ENCODE peak calls at places on chromosomes 12 and 14, in eight cellular contexts. W is foreskin keratinocyte, O is heart right ventricle, N is PC-3, S is suprapubic skin, T is adrenal gland, Q is GM23338, R is heart left ventricle. I is an unnamed sample.
A peak's percentile ranks its signal among the peaks of the same experiment; 100 is the strongest.

GRCh38 chr14:103770902-103771301 is 55.3 kb downstream of the ZFYVE21 start:
- DNase-seq in W (no peak), R (no peak), Q (peak; percentile 58), O (no peak), T (no peak), N (peak; percentile 20), S (no peak), I (no peak)

GRCh38 chr14:83706555-83706954 is 1823.4 kb upstream of the FLRT2 start:
- DNase-seq in W (no peak), Q (peak; percentile 93), T (no peak), R (no peak), S (no peak), O (no peak), N (no peak), I (no peak)

GRCh38 chr12:30784508-30784907 is 29.8 kb upstream of the CAPRIN2 start:
- DNase-seq in Q (no peak), O (no peak), R (no peak), N (no peak), S (no peak), T (no peak), W (no peak), I (no peak)

GRCh38 chr12:54300732-54301427 is at the start of gene NFE2:
- DNase-seq in R (peak; percentile 72), O (no peak), W (no peak), S (peak; percentile 84), Q (peak; percentile 92), T (peak; percentile 29), N (peak; percentile 79), I (no peak)

GRCh38 chr12:94587266-94588241 is 62.8 kb downstream of the TMCC3 start:
- DNase-seq in W (no peak), S (no peak), R (no peak), T (no peak), Q (no peak), O (peak; percentile 69), N (no peak), I (no peak)

GRCh38 chr12:42961395-42961794 is 371.8 kb upstream of the PRICKLE1 start:
- DNase-seq in W (peak; percentile 98), Q (peak; percentile 56), R (no peak), T (no peak), N (peak; percentile 97), S (no peak), O (no peak), I (no peak)

GRCh38 chr12:45850302-45850701 is 120.8 kb downstream of the ARID2 start:
- DNase-seq in O (no peak), R (no peak), T (no peak), S (no peak), Q (no peak), N (no peak), W (no peak), I (no peak)

GRCh38 chr14:102817942-102818940 is 41.0 kb downstream of the TRAF3 start:
- DNase-seq in R (no peak), W (no peak), Q (no peak), S (no peak), T (no peak), O (no peak), N (no peak), I (no peak)

GRCh38 chr14:105015905-105016304 is 5.0 kb downstream of the CDCA4 start:
- DNase-seq in O (no peak), N (no peak), R (no peak), Q (no peak), T (no peak), S (no peak), W (no peak), I (no peak)
- H3K27ac ChIP-seq in O (no peak overlapping the region), N (no peak overlapping the region), R (no peak overlapping the region), Q (no peak overlapping the region), T (no peak overlapping the region), S (peak overlapping the region; percentile 78), W (no peak overlapping the region), I (no peak overlapping the region)

DNA sequence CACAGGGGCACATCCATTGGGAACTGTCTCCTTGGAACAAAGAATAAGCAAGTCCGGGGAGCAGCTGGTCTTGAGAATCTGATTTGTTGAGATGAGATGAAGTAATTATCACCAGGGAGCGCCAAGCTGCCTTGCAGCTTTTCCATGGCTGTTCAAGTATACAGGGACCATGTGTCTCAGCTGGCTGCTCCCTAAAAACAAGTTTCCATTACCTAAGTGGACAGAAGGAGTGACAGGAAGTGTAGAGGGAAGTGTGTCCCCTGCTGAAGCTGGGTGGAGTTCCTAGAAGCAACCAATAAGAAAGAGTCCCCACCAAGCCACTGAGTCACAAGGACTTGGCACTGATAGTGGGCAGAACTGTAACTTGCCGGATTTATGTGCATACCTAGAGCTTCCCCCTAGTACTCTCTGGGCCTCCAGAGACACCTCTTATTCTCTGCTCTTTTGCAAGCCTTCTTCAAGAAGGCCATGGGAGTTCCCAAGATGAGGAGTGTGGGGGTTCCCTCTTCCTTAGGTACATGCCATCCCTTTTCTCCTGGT is 1.5 kb upstream of the GPX2 start:
- DNase-seq in S (no peak), T (peak; percentile 9), N (no peak), R (no peak), O (no peak), W (no peak), Q (no peak), I (no peak)
- H3K27ac ChIP-seq in S (no peak overlapping the region), T (no peak overlapping the region), N (no peak overlapping the region), R (no peak overlapping the region), O (no peak overlapping the region), W (no peak overlapping the region), Q (no peak overlapping the region), I (no peak overlapping the region)

DNA sequence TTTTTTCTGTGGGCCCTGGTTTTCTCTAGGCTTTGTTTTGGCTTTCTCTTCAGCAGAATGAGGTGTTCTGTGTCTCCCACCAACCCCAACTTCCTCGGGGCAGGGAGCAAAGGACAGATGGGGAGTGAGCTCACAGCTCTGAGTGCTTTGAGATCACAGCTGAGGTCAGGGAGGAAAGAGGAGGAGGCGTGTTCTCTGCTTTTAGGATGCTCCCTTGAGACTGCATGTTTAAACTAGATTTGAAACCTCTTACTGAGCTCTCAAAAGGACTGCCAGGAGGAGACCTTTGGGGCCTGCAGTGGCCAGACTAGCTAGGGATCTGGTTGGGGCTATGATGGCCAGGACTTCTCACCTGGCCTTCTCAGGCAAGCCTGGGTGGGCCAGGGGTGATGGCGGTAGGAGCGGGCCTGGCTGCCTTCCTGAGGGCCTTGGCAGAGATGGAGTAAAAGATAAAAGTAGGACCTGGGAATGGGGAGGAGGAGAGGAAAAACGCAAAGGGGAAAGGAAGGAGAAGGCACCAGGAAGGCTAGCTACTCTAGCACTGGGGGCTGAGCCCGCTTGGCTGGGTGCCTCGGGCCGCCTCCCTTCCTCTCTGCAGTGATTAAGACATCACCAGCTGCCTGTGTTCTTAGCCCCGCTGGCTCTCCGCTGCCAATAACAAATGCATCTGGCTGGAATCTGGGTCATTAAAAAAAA is 141.1 kb downstream of the TSPAN9 start:
- DNase-seq in O (peak; percentile 66), W (peak; percentile 29), R (peak; percentile 87), N (no peak), S (peak; percentile 88), Q (no peak), T (peak; percentile 35), I (no peak)
- H3K27ac ChIP-seq in O (peak overlapping the region; percentile 89), W (peak overlapping the region; percentile 13), R (peak overlapping the region; percentile 83), N (no peak overlapping the region), S (no peak overlapping the region), Q (no peak overlapping the region), T (no peak overlapping the region), I (no peak overlapping the region)

GRCh38 chr12:112938751-112939150 is 477 bp downstream of the OAS3 start:
- DNase-seq in N (peak; percentile 13), R (no peak), T (no peak), O (no peak), W (no peak), S (no peak), Q (no peak), I (no peak)
- H3K27ac ChIP-seq in N (peak overlapping the region; percentile 12), R (peak overlapping the region; percentile 86), T (no peak overlapping the region), O (peak overlapping the region; percentile 92), W (peak overlapping the region; percentile 87), S (peak overlapping the region; percentile 79), Q (no peak overlapping the region), I (peak overlapping the region; percentile 51)

GRCh38 chr14:89365071-89365801 is 51.8 kb downstream of the FOXN3 start:
- DNase-seq in W (no peak), N (no peak), O (peak; percentile 51), S (no peak), Q (no peak), T (no peak), R (no peak), I (no peak)
- H3K27ac ChIP-seq in W (no peak overlapping the region), N (no peak overlapping the region), O (peak overlapping the region; percentile 24), S (no peak overlapping the region), Q (peak overlapping the region; percentile 35), T (no peak overlapping the region), R (no peak overlapping the region), I (no peak overlapping the region)

GRCh38 chr12:110565919-110566871 is 16.9 kb downstream of the PPTC7 start:
- DNase-seq in N (peak; percentile 98), R (no peak), T (no peak), Q (no peak), W (peak; percentile 83), O (no peak), S (no peak), I (no peak)

GRCh38 chr12:110561471-110562201 is 21.5 kb downstream of the PPTC7 start:
- DNase-seq in Q (no peak), R (no peak), W (no peak), T (no peak), N (no peak), S (no peak), O (no peak), I (no peak)

GRCh38 chr12:110566993-110567392 is 16.1 kb downstream of the PPTC7 start:
- DNase-seq in S (no peak), O (no peak), W (no peak), Q (no peak), T (no peak), N (no peak), R (no peak), I (no peak)

GRCh38 chr12:110564471-110564991 is 18.6 kb downstream of the PPTC7 start:
- DNase-seq in N (no peak), O (no peak), Q (no peak), R (no peak), W (no peak), S (no peak), T (no peak), I (no peak)

DNA sequence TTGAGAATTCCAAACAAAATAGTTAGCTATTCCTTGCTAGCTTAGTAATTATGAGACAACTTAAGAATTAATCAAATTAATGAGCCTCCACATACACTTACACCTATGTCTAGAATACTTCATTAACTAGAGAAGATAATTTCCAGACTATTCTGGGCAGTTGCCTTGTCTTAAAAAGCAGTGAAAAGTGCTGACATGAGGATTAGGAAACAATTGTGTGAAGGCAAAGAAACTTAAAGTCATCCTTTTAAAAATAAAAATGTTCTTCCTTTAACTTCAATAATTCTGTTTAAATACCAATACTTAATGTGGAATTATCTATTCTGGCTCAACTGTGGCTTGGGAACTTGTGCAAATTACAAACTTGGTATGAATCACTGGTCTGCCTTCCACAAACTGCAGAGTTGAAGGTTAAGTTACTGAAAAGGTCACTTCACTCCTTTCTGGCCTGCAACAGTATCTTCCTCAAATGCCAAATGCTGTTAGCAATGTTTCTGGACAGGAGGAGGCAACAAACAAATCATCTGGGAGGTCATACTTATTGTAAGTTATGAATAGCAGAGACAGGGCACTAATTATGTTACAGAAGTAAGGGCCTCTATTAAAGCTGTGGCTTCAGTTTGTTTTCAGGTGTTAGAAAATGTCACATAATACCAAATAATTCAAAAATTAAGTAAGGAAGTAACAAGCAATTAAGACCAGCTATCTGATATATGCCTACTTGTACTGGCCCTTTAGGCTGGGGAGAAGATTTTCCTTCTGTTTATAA is 19.2 kb downstream of the PPTC7 start:
- DNase-seq in O (no peak), Q (no peak), N (peak; percentile 19), W (no peak), T (no peak), S (no peak), R (no peak), I (no peak)
- H3K27ac ChIP-seq in O (peak overlapping the region; percentile 69), Q (no peak overlapping the region), N (peak overlapping the region; percentile 0), W (peak overlapping the region; percentile 31), T (peak overlapping the region; percentile 57), S (peak overlapping the region; percentile 48), R (peak overlapping the region; percentile 83), I (no peak overlapping the region)